ENCODE peak calls at places on chromosomes 13 and 19, in six cellular contexts. One of them, this sample, is unnamed.

GRCh38 chr13:75762066-75762937 is 126.2 kb downstream of the LMO7 start:
- DNase-seq in cardiac muscle cell: no peak
- DNase-seq in brain microvascular endothelial cell: no peak
- DNase-seq in GM23338: no peak
- DNase-seq in left lung: no peak
- DNase-seq in tibial nerve: no peak
- DNase-seq in this sample: no peak

GRCh38 chr13:113748862-113749451 is 10.1 kb upstream of the TMEM255B start:
- DNase-seq in cardiac muscle cell: no peak
- DNase-seq in brain microvascular endothelial cell: no peak
- DNase-seq in GM23338: no peak
- DNase-seq in left lung: no peak
- DNase-seq in tibial nerve: no peak
- DNase-seq in this sample: peak

GRCh38 chr19:17560205-17560595 is 4.8 kb downstream of the COLGALT1 start:
- DNase-seq in cardiac muscle cell: no peak
- DNase-seq in brain microvascular endothelial cell: peak
- DNase-seq in GM23338: no peak
- DNase-seq in left lung: peak
- DNase-seq in tibial nerve: no peak
- DNase-seq in this sample: no peak

GRCh38 chr19:55647732-55648656 is at the start of gene CCDC106:
- DNase-seq in cardiac muscle cell: peak
- DNase-seq in brain microvascular endothelial cell: peak
- DNase-seq in GM23338: peak
- DNase-seq in left lung: no peak
- DNase-seq in tibial nerve: peak
- DNase-seq in this sample: peak

GRCh38 chr19:41928754-41929535 is 696 bp upstream of the ERFL start:
- DNase-seq in cardiac muscle cell: no peak
- DNase-seq in brain microvascular endothelial cell: no peak
- DNase-seq in GM23338: no peak
- DNase-seq in left lung: no peak
- DNase-seq in tibial nerve: no peak
- DNase-seq in this sample: no peak

GRCh38 chr19:37867831-37868230 is 38.6 kb downstream of the WDR87 start:
- DNase-seq in cardiac muscle cell: no peak
- DNase-seq in brain microvascular endothelial cell: peak
- DNase-seq in GM23338: no peak
- DNase-seq in left lung: no peak
- DNase-seq in tibial nerve: no peak
- DNase-seq in this sample: no peak

GRCh38 chr13:99496322-99497142 is 4.7 kb upstream of the TM9SF2 start:
- DNase-seq in cardiac muscle cell: no peak
- DNase-seq in brain microvascular endothelial cell: peak
- DNase-seq in GM23338: peak
- DNase-seq in left lung: peak
- DNase-seq in tibial nerve: peak
- DNase-seq in this sample: peak

GRCh38 chr13:42815686-42816085 is 34.3 kb downstream of the FAM216B start:
- DNase-seq in cardiac muscle cell: no peak
- DNase-seq in brain microvascular endothelial cell: no peak
- DNase-seq in GM23338: no peak
- DNase-seq in left lung: no peak
- DNase-seq in tibial nerve: no peak
- DNase-seq in this sample: no peak

GRCh38 chr19:40813182-40813581 is 14.2 kb downstream of the EGLN2 start:
- DNase-seq in cardiac muscle cell: no peak
- DNase-seq in brain microvascular endothelial cell: no peak
- DNase-seq in GM23338: no peak
- DNase-seq in left lung: no peak
- DNase-seq in tibial nerve: no peak
- DNase-seq in this sample: no peak

GRCh38 chr19:56147307-56147706 is 6.2 kb downstream of the ZNF444 start:
- DNase-seq in cardiac muscle cell: no peak
- DNase-seq in brain microvascular endothelial cell: no peak
- DNase-seq in GM23338: no peak
- DNase-seq in left lung: no peak
- DNase-seq in tibial nerve: no peak
- DNase-seq in this sample: no peak

GRCh38 chr19:55857149-55857548 is 20.8 kb downstream of the NLRP4 start:
- DNase-seq in cardiac muscle cell: no peak
- DNase-seq in brain microvascular endothelial cell: no peak
- DNase-seq in GM23338: no peak
- DNase-seq in left lung: no peak
- DNase-seq in tibial nerve: no peak
- DNase-seq in this sample: no peak

GRCh38 chr19:53980553-53981407 is 10.7 kb upstream of the CACNG6 start:
- DNase-seq in cardiac muscle cell: peak
- DNase-seq in brain microvascular endothelial cell: peak
- DNase-seq in GM23338: peak
- DNase-seq in left lung: no peak
- DNase-seq in tibial nerve: no peak
- DNase-seq in this sample: no peak

GRCh38 chr19:53981408-53981998 is 9.9 kb upstream of the CACNG6 start:
- DNase-seq in cardiac muscle cell: no peak
- DNase-seq in brain microvascular endothelial cell: no peak
- DNase-seq in GM23338: peak
- DNase-seq in left lung: no peak
- DNase-seq in tibial nerve: no peak
- DNase-seq in this sample: no peak

GRCh38 chr19:53983457-53984289 is 7.8 kb upstream of the CACNG6 start:
- DNase-seq in cardiac muscle cell: no peak
- DNase-seq in brain microvascular endothelial cell: no peak
- DNase-seq in GM23338: no peak
- DNase-seq in left lung: no peak
- DNase-seq in tibial nerve: no peak
- DNase-seq in this sample: peak

GRCh38 chr19:53982611-53983010 is 8.8 kb upstream of the CACNG6 start:
- DNase-seq in cardiac muscle cell: peak
- DNase-seq in brain microvascular endothelial cell: no peak
- DNase-seq in GM23338: peak
- DNase-seq in left lung: no peak
- DNase-seq in tibial nerve: no peak
- DNase-seq in this sample: peak

DNA sequence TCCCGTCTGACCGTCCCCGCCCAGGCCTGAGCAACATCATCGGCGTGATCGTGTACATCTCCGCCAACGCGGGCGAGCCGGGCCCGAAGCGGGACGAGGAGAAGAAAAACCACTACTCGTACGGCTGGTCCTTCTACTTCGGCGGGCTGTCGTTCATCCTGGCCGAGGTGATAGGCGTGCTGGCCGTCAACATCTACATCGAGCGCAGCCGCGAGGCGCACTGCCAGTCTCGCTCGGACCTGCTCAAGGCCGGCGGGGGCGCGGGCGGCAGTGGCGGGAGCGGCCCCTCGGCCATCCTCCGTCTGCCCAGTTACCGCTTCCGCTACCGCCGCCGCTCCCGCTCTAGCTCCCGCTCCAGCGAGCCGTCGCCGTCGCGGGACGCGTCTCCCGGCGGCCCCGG is 9.4 kb upstream of the CACNG6 start:
- DNase-seq in cardiac muscle cell: peak
- DNase-seq in brain microvascular endothelial cell: no peak
- DNase-seq in GM23338: peak
- DNase-seq in left lung: no peak
- DNase-seq in tibial nerve: no peak
- DNase-seq in this sample: no peak
- H3K27ac ChIP-seq in cardiac muscle cell: no peak
- H3K27ac ChIP-seq in brain microvascular endothelial cell: no peak
- H3K27ac ChIP-seq in GM23338: no peak
- H3K27ac ChIP-seq in left lung: no peak
- H3K27ac ChIP-seq in tibial nerve: peak
- H3K27ac ChIP-seq in this sample: no peak

DNA sequence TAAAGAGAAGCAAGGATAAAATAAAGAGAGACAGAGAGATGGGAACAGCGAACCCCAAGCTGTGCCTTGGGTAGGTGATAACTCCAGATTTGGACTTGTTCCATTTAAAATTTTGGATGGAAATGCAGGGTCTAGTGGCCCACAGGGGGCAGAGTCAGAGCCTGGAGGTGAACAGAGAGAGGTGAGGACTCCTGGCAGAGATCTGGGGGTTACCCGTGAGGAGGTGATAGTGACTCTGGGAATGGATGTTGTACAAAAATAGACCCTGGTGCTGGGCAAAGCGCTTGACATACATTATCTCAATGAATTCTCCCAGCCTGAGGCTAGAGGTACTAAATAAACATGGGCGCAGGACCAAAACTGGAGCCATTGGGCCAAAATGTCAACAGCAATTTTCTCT is 14.3 kb upstream of the DHRS12 start:
- DNase-seq in cardiac muscle cell: no peak
- DNase-seq in brain microvascular endothelial cell: no peak
- DNase-seq in GM23338: no peak
- DNase-seq in left lung: no peak
- DNase-seq in tibial nerve: no peak
- DNase-seq in this sample: no peak
- TF ChIP-seq CTCF in cardiac muscle cell: no peak
- TF ChIP-seq CTCF in brain microvascular endothelial cell: no peak
- TF ChIP-seq CTCF in GM23338: peak
- TF ChIP-seq CTCF in left lung: no peak
- TF ChIP-seq CTCF in tibial nerve: no peak
- TF ChIP-seq CTCF in this sample: no peak

DNA sequence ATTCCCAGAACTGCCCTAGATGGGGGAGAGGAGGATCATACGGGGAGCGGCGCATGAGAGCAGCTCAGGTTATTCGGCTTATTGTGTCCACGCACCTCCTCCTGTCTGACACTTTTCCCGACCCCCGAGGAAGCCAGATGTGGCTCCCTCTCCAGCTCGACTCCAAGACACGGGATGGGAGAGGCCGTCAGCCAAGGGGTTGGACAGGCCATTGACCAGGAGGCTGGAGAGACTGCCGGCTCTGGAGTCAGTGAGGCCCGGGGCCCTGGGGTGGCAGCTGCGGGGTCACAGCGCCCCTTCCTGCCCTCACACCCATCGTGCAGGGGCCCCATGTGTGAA is 2.9 kb downstream of the DMKN start:
- DNase-seq in cardiac muscle cell: no peak
- DNase-seq in brain microvascular endothelial cell: no peak
- DNase-seq in GM23338: no peak
- DNase-seq in left lung: no peak
- DNase-seq in tibial nerve: no peak
- DNase-seq in this sample: no peak
- H3K4me3 ChIP-seq in cardiac muscle cell: no peak
- H3K4me3 ChIP-seq in brain microvascular endothelial cell: no peak
- H3K4me3 ChIP-seq in GM23338: peak
- H3K4me3 ChIP-seq in left lung: peak
- H3K4me3 ChIP-seq in tibial nerve: no peak
- H3K4me3 ChIP-seq in this sample: peak

DNA sequence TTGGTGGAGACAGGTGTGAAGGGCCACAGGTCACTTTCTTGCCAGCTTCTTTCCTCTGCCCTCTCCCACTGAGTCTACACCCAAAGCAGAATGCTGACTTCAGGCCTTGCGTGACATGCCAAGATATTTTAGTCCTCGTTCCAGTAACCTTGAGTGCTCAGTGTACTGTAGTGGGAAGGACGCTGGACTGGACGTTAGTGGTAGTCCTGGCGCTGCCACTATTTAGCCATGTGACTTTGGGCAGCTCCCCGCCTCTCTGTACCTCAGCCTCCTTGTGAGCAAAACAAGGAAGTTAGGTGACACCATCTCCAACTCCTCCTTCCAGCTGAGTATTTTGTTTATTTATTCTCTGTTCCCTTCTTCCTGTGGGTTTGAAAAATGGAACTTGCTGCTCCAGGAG is 86.1 kb downstream of the FRY start:
- DNase-seq in cardiac muscle cell: no peak
- DNase-seq in brain microvascular endothelial cell: no peak
- DNase-seq in GM23338: no peak
- DNase-seq in left lung: peak
- DNase-seq in tibial nerve: no peak
- DNase-seq in this sample: no peak
- H3K27ac ChIP-seq in cardiac muscle cell: no peak
- H3K27ac ChIP-seq in brain microvascular endothelial cell: no peak
- H3K27ac ChIP-seq in GM23338: no peak
- H3K27ac ChIP-seq in left lung: no peak
- H3K27ac ChIP-seq in tibial nerve: no peak
- H3K27ac ChIP-seq in this sample: no peak

GRCh38 chr19:54179921-54180452 is 7.0 kb upstream of the TMC4 start:
- DNase-seq in cardiac muscle cell: peak
- DNase-seq in brain microvascular endothelial cell: peak
- DNase-seq in GM23338: peak
- DNase-seq in left lung: no peak
- DNase-seq in tibial nerve: no peak
- DNase-seq in this sample: peak
- TF ChIP-seq CTCF in cardiac muscle cell: peak
- TF ChIP-seq CTCF in brain microvascular endothelial cell: peak
- TF ChIP-seq CTCF in GM23338: peak
- TF ChIP-seq CTCF in left lung: no peak
- TF ChIP-seq CTCF in tibial nerve: peak
- TF ChIP-seq CTCF in this sample: peak

DNA sequence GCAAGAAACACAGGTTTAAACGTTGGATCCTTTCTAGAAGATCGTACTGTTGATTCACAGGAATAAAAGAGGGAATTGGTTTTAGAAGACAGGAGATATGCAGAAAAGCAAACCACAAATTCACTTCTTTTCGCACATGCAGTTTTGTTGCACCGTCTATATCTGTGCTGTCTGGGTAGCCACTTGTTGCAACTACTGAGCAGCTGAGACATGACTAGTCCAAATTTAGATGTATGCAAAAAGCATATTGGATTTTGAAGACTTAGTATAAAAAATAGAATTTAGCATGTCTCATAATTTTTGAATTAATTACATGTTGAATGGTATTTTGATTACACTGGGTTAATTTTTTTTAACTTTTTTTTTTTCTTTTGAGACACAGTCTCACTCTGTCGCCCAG is 176.3 kb downstream of the KLF12 start:
- DNase-seq in cardiac muscle cell: no peak
- DNase-seq in brain microvascular endothelial cell: no peak
- DNase-seq in GM23338: no peak
- DNase-seq in left lung: no peak
- DNase-seq in tibial nerve: no peak
- DNase-seq in this sample: no peak
- H3K4me3 ChIP-seq in cardiac muscle cell: no peak
- H3K4me3 ChIP-seq in brain microvascular endothelial cell: no peak
- H3K4me3 ChIP-seq in GM23338: no peak
- H3K4me3 ChIP-seq in left lung: no peak
- H3K4me3 ChIP-seq in tibial nerve: no peak
- H3K4me3 ChIP-seq in this sample: no peak

GRCh38 chr13:50452761-50453160 is 390.7 kb downstream of the DLEU7 start:
- DNase-seq in cardiac muscle cell: no peak
- DNase-seq in brain microvascular endothelial cell: no peak
- DNase-seq in GM23338: no peak
- DNase-seq in left lung: no peak
- DNase-seq in tibial nerve: no peak
- DNase-seq in this sample: no peak
- H3K27ac ChIP-seq in cardiac muscle cell: no peak
- H3K27ac ChIP-seq in brain microvascular endothelial cell: no peak
- H3K27ac ChIP-seq in GM23338: no peak
- H3K27ac ChIP-seq in left lung: no peak
- H3K27ac ChIP-seq in tibial nerve: peak
- H3K27ac ChIP-seq in this sample: no peak